ENCODE peak calls at places on chromosomes 5 and 9, in six cellular contexts. L, J, A, R, H and Z are unnamed samples.

GRCh38 chr9:132743886-132744544 is 73.8 kb downstream of the GTF3C4 start:
- DNase-seq in H (no peak), L (no peak), A (no peak), J (no peak), R (no peak), Z (peak; percentile 37)

GRCh38 chr5:137401946-137402345 is 97.2 kb downstream of the SPOCK1 start:
- DNase-seq in H (no peak), J (no peak), A (no peak), R (no peak), L (no peak), Z (no peak)

GRCh38 chr5:132239776-132240175 is 12.1 kb upstream of the P4HA2 start:
- DNase-seq in A (no peak), L (no peak), R (no peak), J (no peak), H (no peak), Z (no peak)

GRCh38 chr5:180464603-180464970 is 29.6 kb upstream of the CNOT6 start:
- DNase-seq in R (no peak), A (no peak), J (no peak), H (no peak), L (no peak), Z (no peak)

GRCh38 chr5:56759521-56759920 is 55.8 kb upstream of the MAP3K1 start:
- DNase-seq in H (no peak), L (no peak), A (no peak), R (no peak), J (no peak), Z (no peak)

GRCh38 chr9:82454509-82455190 is 466.1 kb downstream of the SPATA31D1 start:
- DNase-seq in L (no peak), A (no peak), J (no peak), R (no peak), H (no peak), Z (no peak)

GRCh38 chr5:169256191-169256590 is 44.7 kb downstream of the SLIT3 start:
- DNase-seq in R (no peak), J (no peak), L (no peak), A (no peak), H (no peak), Z (no peak)

GRCh38 chr5:131983244-131983771 is 28.1 kb downstream of the ACSL6 start:
- DNase-seq in A (no peak), R (no peak), J (no peak), L (no peak), H (peak; percentile 4), Z (no peak)

GRCh38 chr9:122418016-122418415 is 47.2 kb downstream of the PTGS1 start:
- DNase-seq in H (peak; percentile 65), L (no peak), A (no peak), R (no peak), J (no peak), Z (no peak)

GRCh38 chr9:86353591-86354047 is 591 bp downstream of the TUT7 start:
- DNase-seq in L (peak; percentile 29), A (no peak), J (peak; percentile 14), R (no peak), H (no peak), Z (peak; percentile 43)

GRCh38 chr5:142644640-142645361 is 41.1 kb downstream of the FGF1 start:
- DNase-seq in A (no peak), H (peak; percentile 94), L (no peak), J (no peak), R (no peak), Z (no peak)

GRCh38 chr9:137478613-137479314 is 19.6 kb upstream of the NSMF start:
- DNase-seq in H (no peak), L (no peak), J (no peak), R (no peak), A (no peak), Z (peak; percentile 66)

GRCh38 chr5:76808142-76808691 is 10.6 kb upstream of the F2RL1 start:
- DNase-seq in H (no peak), R (peak; percentile 84), A (no peak), J (no peak), L (no peak), Z (peak; percentile 98)

GRCh38 chr9:109894921-109895758 is 115.1 kb downstream of the PALM2AKAP2 start:
- DNase-seq in J (no peak), R (no peak), A (no peak), H (peak; percentile 45), L (peak; percentile 11), Z (no peak)

GRCh38 chr9:27065288-27065687 is 43.7 kb upstream of the TEK start:
- DNase-seq in H (no peak), A (no peak), J (no peak), L (no peak), R (no peak), Z (no peak)

GRCh38 chr5:80592761-80593160 is 22.7 kb upstream of the ANKRD34B start:
- DNase-seq in L (no peak), R (no peak), A (no peak), J (no peak), H (no peak), Z (no peak)

GRCh38 chr5:11504794-11505193 is 399.5 kb downstream of the CTNND2 start:
- DNase-seq in R (no peak), H (peak; percentile 5), J (no peak), L (no peak), A (no peak), Z (no peak)

GRCh38 chr5:179801304-179802206 is 5.1 kb downstream of the MGAT4B start:
- DNase-seq in L (peak; percentile 87), R (peak; percentile 88), J (peak; percentile 88), H (peak; percentile 47), A (peak; percentile 74), Z (peak; percentile 92)

GRCh38 chr9:68678430-68678829 is 26.6 kb upstream of the PIP5K1B start:
- DNase-seq in R (peak; percentile 32), L (no peak), A (no peak), J (no peak), H (no peak), Z (peak; percentile 73)

GRCh38 chr5:39158127-39158593 is 61.2 kb downstream of the FYB1 start:
- DNase-seq in H (no peak), R (no peak), A (no peak), L (no peak), J (no peak), Z (no peak)

GRCh38 chr5:622946-623522 is 10.9 kb downstream of the CEP72 start:
- DNase-seq in R (no peak), A (no peak), L (no peak), H (no peak), J (no peak), Z (no peak)